ENCODE peak calls at places on chromosomes 6 and 20, in ten cellular contexts. H is SK-N-MC; R is HT1080; T is stomach; U is aorta; W is RWPE1; V is pons; E is NCI-H226; J is HuH-7.5; M is stimulated activated CD4-positive, alpha-beta T cell treated with anti-CD3 and anti-CD28 coated beads, Interleukin-1b, Interleukin-23, amount 100 ng/mL, for 4 hours. Y is an unnamed sample.
A peak's percentile ranks its signal among the peaks of the same experiment; 100 is the strongest.

GRCh38 chr6:145428656-145429173 is 306.6 kb downstream of the EPM2A start:
- DNase-seq in H (no peak), R (no peak), T (no peak), U (no peak), W (no peak), V (peak; percentile 35), E (no peak), J (no peak), M (no peak), Y (peak; percentile 8)

GRCh38 chr6:139778688-139779087 is 404.2 kb upstream of the CITED2 start:
- DNase-seq in H (no peak), R (peak; percentile 50), T (no peak), U (no peak), W (peak; percentile 20), V (no peak), E (peak; percentile 28), J (no peak), M (no peak), Y (peak; percentile 67)

GRCh38 chr6:4743026-4743425 is 33.2 kb upstream of the CDYL start:
- DNase-seq in H (no peak), R (no peak), T (no peak), U (no peak), W (no peak), V (no peak), E (peak; percentile 82), J (no peak), M (no peak), Y (no peak)

GRCh38 chr6:111658445-111659154 is 52.9 kb upstream of the TRAF3IP2 start:
- DNase-seq in H (no peak), R (no peak), T (no peak), U (peak; percentile 56), W (no peak), V (no peak), E (no peak), J (no peak), M (no peak), Y (no peak)

GRCh38 chr6:149273318-149273717 is 44.2 kb upstream of the TAB2 start:
- DNase-seq in H (no peak), R (no peak), T (peak; percentile 31), U (peak; percentile 74), W (no peak), V (peak; percentile 77), E (no peak), J (no peak), M (no peak), Y (no peak)

GRCh38 chr20:11703119-11703518 is 214.6 kb upstream of the BTBD3 start:
- DNase-seq in H (no peak), R (no peak), T (no peak), U (no peak), W (no peak), V (no peak), E (no peak), J (no peak), M (no peak), Y (no peak)

GRCh38 chr6:41451039-41451438 is 95.1 kb upstream of the FOXP4 start:
- DNase-seq in H (no peak), R (no peak), T (peak; percentile 55), U (peak; percentile 50), W (no peak), V (no peak), E (no peak), J (no peak), M (no peak), Y (peak; percentile 10)

GRCh38 chr20:50731930-50732690 is 730 bp downstream of the PARD6B start:
- DNase-seq in H (no peak), R (no peak), T (no peak), U (no peak), W (peak; percentile 56), V (no peak), E (no peak), J (peak; percentile 77), M (no peak), Y (no peak)

GRCh38 chr6:142647436-142648389 is 297.3 kb downstream of the HIVEP2 start:
- DNase-seq in H (no peak), R (no peak), T (no peak), U (no peak), W (no peak), V (no peak), E (no peak), J (no peak), M (no peak), Y (no peak)

GRCh38 chr6:144847906-144848305 is 562.8 kb downstream of the UTRN start:
- DNase-seq in H (no peak), R (no peak), T (no peak), U (no peak), W (no peak), V (no peak), E (no peak), J (no peak), M (no peak), Y (no peak)

GRCh38 chr20:38727602-38728236 is 3.4 kb downstream of the SLC32A1 start:
- DNase-seq in H (no peak), R (no peak), T (no peak), U (no peak), W (no peak), V (no peak), E (no peak), J (no peak), M (no peak), Y (no peak)

GRCh38 chr6:151075527-151075926 is 164.2 kb upstream of the AKAP12 start:
- DNase-seq in H (no peak), R (no peak), T (no peak), U (no peak), W (no peak), V (no peak), E (peak; percentile 45), J (no peak), M (no peak), Y (no peak)

GRCh38 chr6:12973302-12973865 is 256.8 kb downstream of the PHACTR1 start:
- DNase-seq in H (no peak), R (no peak), T (no peak), U (no peak), W (no peak), V (no peak), E (no peak), J (no peak), M (no peak), Y (no peak)

GRCh38 chr6:108799356-108799720 is 48.9 kb upstream of the ARMC2 start:
- DNase-seq in H (no peak), R (no peak), T (no peak), U (no peak), W (no peak), V (no peak), E (no peak), J (no peak), M (no peak), Y (peak; percentile 54)

GRCh38 chr20:60058869-60059268 is 100.6 kb downstream of the CDH26 start:
- DNase-seq in H (no peak), R (no peak), T (no peak), U (no peak), W (no peak), V (no peak), E (no peak), J (no peak), M (no peak), Y (no peak)

GRCh38 chr20:8461186-8461585 is 329.1 kb downstream of the PLCB1 start:
- DNase-seq in H (no peak), R (no peak), T (no peak), U (no peak), W (no peak), V (no peak), E (no peak), J (no peak), M (no peak), Y (no peak)

GRCh38 chr6:170111816-170112582 is 178.9 kb downstream of the DLL1 start:
- DNase-seq in H (no peak), R (no peak), T (peak; percentile 10), U (peak; percentile 17), W (no peak), V (no peak), E (no peak), J (no peak), M (no peak), Y (no peak)

GRCh38 chr6:91387290-91388062 is 800.6 kb upstream of the MAP3K7 start:
- DNase-seq in H (no peak), R (peak; percentile 4), T (no peak), U (no peak), W (no peak), V (no peak), E (no peak), J (no peak), M (no peak), Y (no peak)

GRCh38 chr6:75076009-75076408 is 129.8 kb downstream of the COL12A1 start:
- DNase-seq in H (no peak), R (no peak), T (no peak), U (no peak), W (no peak), V (no peak), E (no peak), J (no peak), M (no peak), Y (no peak)

GRCh38 chr6:12709556-12709955 is 7.0 kb upstream of the PHACTR1 start:
- DNase-seq in H (no peak), R (no peak), T (no peak), U (no peak), W (no peak), V (no peak), E (peak; percentile 17), J (no peak), M (no peak), Y (no peak)

GRCh38 chr6:134295953-134296553 is 21.9 kb downstream of the SGK1 start:
- DNase-seq in H (no peak), R (peak; percentile 95), T (no peak), U (no peak), W (peak; percentile 51), V (peak; percentile 91), E (peak; percentile 98), J (peak; percentile 25), M (no peak), Y (peak; percentile 86)

GRCh38 chr6:116631379-116631990 is 15.2 kb downstream of the RSPH4A start:
- DNase-seq in H (no peak), R (no peak), T (no peak), U (no peak), W (no peak), V (no peak), E (no peak), J (peak; percentile 29), M (no peak), Y (no peak)

GRCh38 chr6:5249451-5250122 is 11.2 kb downstream of the LYRM4 start:
- DNase-seq in H (no peak), R (no peak), T (no peak), U (no peak), W (peak; percentile 65), V (no peak), E (peak; percentile 3), J (no peak), M (no peak), Y (no peak)

GRCh38 chr20:59560588-59561227 is 43.6 kb upstream of the PHACTR3 start:
- DNase-seq in H (no peak), R (no peak), T (no peak), U (no peak), W (peak; percentile 82), V (no peak), E (no peak), J (peak; percentile 77), M (no peak), Y (peak; percentile 57)

GRCh38 chr6:34709386-34709785 is 12.8 kb upstream of the ILRUN start:
- DNase-seq in H (no peak), R (no peak), T (peak; percentile 82), U (peak; percentile 72), W (no peak), V (peak; percentile 61), E (no peak), J (no peak), M (no peak), Y (peak; percentile 59)

GRCh38 chr20:62503414-62504178 is 27.8 kb upstream of the GATA5 start:
- DNase-seq in H (no peak), R (no peak), T (no peak), U (peak; percentile 44), W (no peak), V (no peak), E (no peak), J (no peak), M (no peak), Y (no peak)

GRCh38 chr6:37170273-37171140 is 555 bp downstream of the PIM1 start:
- DNase-seq in H (no peak), R (peak; percentile 46), T (peak; percentile 50), U (peak; percentile 78), W (peak; percentile 44), V (no peak), E (peak; percentile 16), J (no peak), M (peak; percentile 29), Y (no peak)

GRCh38 chr6:110938176-110938575 is 20.3 kb upstream of the GTF3C6 start:
- DNase-seq in H (no peak), R (peak; percentile 61), T (no peak), U (no peak), W (no peak), V (no peak), E (peak; percentile 25), J (no peak), M (no peak), Y (no peak)